ENCODE peak calls at places on chromosomes 3 and 15, in nine cellular contexts. Z, H, N, F, M, T, A, X and W are unnamed samples.

GRCh38 chr15:61049934-61050333 is 179.2 kb downstream of the RORA start:
- DNase-seq in Z (peak; percentile 85), H (peak; percentile 85), N (no peak), F (no peak), M (no peak), T (no peak), A (no peak), X (no peak), W (no peak)

GRCh38 chr3:46693038-46693896 is at the start of gene ALS2CL:
- DNase-seq in Z (peak; percentile 59), H (peak; percentile 81), N (peak; percentile 62), F (no peak), M (peak; percentile 41), T (peak; percentile 63), A (peak; percentile 80), X (peak; percentile 65), W (peak; percentile 41)

GRCh38 chr3:46662771-46663551 is 30.5 kb downstream of the ALS2CL start:
- DNase-seq in Z (no peak), H (peak; percentile 34), N (no peak), F (peak; percentile 34), M (no peak), T (no peak), A (no peak), X (no peak), W (no peak)

GRCh38 chr3:191882289-191882688 is 421.3 kb downstream of the PYDC2 start:
- DNase-seq in Z (no peak), H (peak; percentile 32), N (no peak), F (no peak), M (no peak), T (no peak), A (no peak), X (no peak), W (no peak)

GRCh38 chr15:80093854-80094418 is 34.5 kb downstream of the ZFAND6 start:
- DNase-seq in Z (peak; percentile 44), H (peak; percentile 37), N (no peak), F (no peak), M (no peak), T (no peak), A (no peak), X (no peak), W (no peak)

GRCh38 chr3:191499307-191500125 is 38.6 kb downstream of the PYDC2 start:
- DNase-seq in Z (no peak), H (peak; percentile 66), N (no peak), F (peak; percentile 82), M (no peak), T (no peak), A (no peak), X (no peak), W (no peak)

GRCh38 chr15:81191701-81192100 is 5.0 kb upstream of the IL16 start:
- DNase-seq in Z (no peak), H (no peak), N (no peak), F (no peak), M (no peak), T (no peak), A (no peak), X (no peak), W (no peak)

GRCh38 chr3:197590313-197590962 is 34.7 kb upstream of the BDH1 start:
- DNase-seq in Z (peak; percentile 87), H (no peak), N (no peak), F (no peak), M (no peak), T (no peak), A (no peak), X (no peak), W (no peak)

GRCh38 chr3:30305021-30305420 is 301.4 kb upstream of the TGFBR2 start:
- DNase-seq in Z (no peak), H (peak; percentile 10), N (no peak), F (no peak), M (no peak), T (no peak), A (no peak), X (no peak), W (no peak)

GRCh38 chr3:36295206-36295760 is 85.0 kb upstream of the STAC start:
- DNase-seq in Z (no peak), H (peak; percentile 13), N (no peak), F (no peak), M (no peak), T (no peak), A (no peak), X (no peak), W (no peak)

GRCh38 chr3:160999268-160999667 is 105.9 kb downstream of the B3GALNT1 start:
- DNase-seq in Z (peak; percentile 62), H (no peak), N (no peak), F (no peak), M (no peak), T (no peak), A (no peak), X (no peak), W (no peak)